ENCODE peak calls at places on chromosomes 2 and 18, in four cellular contexts. F, L, Q and R are unnamed samples.

GRCh38 chr2:75587954-75588587 is 27.3 kb upstream of the EVA1A start:
- DNase-seq in F (no peak), L (peak), Q (peak), R (no peak)

GRCh38 chr2:105934467-105934866 is 189.8 kb downstream of the NCK2 start:
- DNase-seq in F (no peak), L (no peak), Q (no peak), R (no peak)

GRCh38 chr2:240463866-240464481 is 28.5 kb downstream of the GPC1 start:
- DNase-seq in F (no peak), L (no peak), Q (no peak), R (no peak)

GRCh38 chr2:172339431-172340010 is 87.9 kb upstream of the ITGA6 start:
- DNase-seq in F (peak), L (no peak), Q (no peak), R (no peak)

GRCh38 chr2:168189835-168190426 is 57.5 kb downstream of the STK39 start:
- DNase-seq in F (no peak), L (no peak), Q (peak), R (no peak)

GRCh38 chr2:161681043-161681442 is 56.8 kb downstream of the SLC4A10 start:
- DNase-seq in F (no peak), L (no peak), Q (peak), R (no peak)

GRCh38 chr18:74399225-74399887 is 57.8 kb downstream of the DIPK1C start:
- DNase-seq in F (no peak), L (no peak), Q (no peak), R (no peak)

GRCh38 chr18:24878289-24878688 is 417.9 kb downstream of the HRH4 start:
- DNase-seq in F (no peak), L (no peak), Q (peak), R (no peak)

GRCh38 chr2:230916218-230916617 is 8.8 kb downstream of the GPR55 start:
- DNase-seq in F (no peak), L (no peak), Q (no peak), R (no peak)

GRCh38 chr18:23137788-23138216 is 2.5 kb downstream of the CABLES1 start:
- DNase-seq in F (no peak), L (no peak), Q (no peak), R (no peak)

GRCh38 chr18:63878982-63879381 is 8.5 kb upstream of the SERPINB2 start:
- DNase-seq in F (no peak), L (no peak), Q (no peak), R (no peak)

GRCh38 chr18:22141211-22141610 is 28.2 kb upstream of the GATA6 start:
- DNase-seq in F (no peak), L (no peak), Q (peak), R (no peak)

GRCh38 chr2:186576614-186577013 is 13.2 kb upstream of the ITGAV start:
- DNase-seq in F (no peak), L (no peak), Q (peak), R (no peak)